ENCODE peak calls at places on chromosomes 11 and 22, in four cellular contexts. Z is endothelial cell, A is heart left ventricle, D is heart right ventricle. O is an unnamed sample.

GRCh38 chr22:30823015-30823370 is 128.3 kb downstream of the OSBP2 start:
- DNase-seq in D (no peak), A (no peak), Z (peak), O (no peak)

GRCh38 chr11:111878385-111878765 is 590 bp downstream of the FDXACB1 start:
- DNase-seq in D (no peak), Z (peak), A (no peak), O (no peak)

GRCh38 chr11:83021780-83022125 is 49.9 kb downstream of the RAB30 start:
- DNase-seq in D (no peak), A (no peak), Z (no peak), O (no peak)

GRCh38 chr11:78567209-78567608 is 7.5 kb downstream of the NARS2 start:
- DNase-seq in Z (no peak), A (no peak), D (no peak), O (no peak)

GRCh38 chr11:68090706-68091105 is 30.5 kb downstream of the CHKA start:
- DNase-seq in D (no peak), A (peak), Z (no peak), O (peak)

GRCh38 chr22:32996702-32997101 is 61.5 kb downstream of the SYN3 start:
- DNase-seq in Z (no peak), D (peak), A (peak), O (peak)

GRCh38 chr11:118186346-118187107 is 10.1 kb upstream of the SCN2B start:
- DNase-seq in D (no peak), A (no peak), Z (no peak), O (no peak)

GRCh38 chr22:42929838-42930155 is 72.7 kb upstream of the ARFGAP3 start:
- DNase-seq in A (no peak), Z (no peak), D (no peak), O (no peak)

GRCh38 chr22:43042101-43042780 is 27.3 kb upstream of the PACSIN2 start:
- DNase-seq in D (no peak), A (no peak), Z (no peak), O (no peak)

GRCh38 chr22:19086944-19087343 is 35.3 kb downstream of the DGCR2 start:
- DNase-seq in Z (no peak), A (no peak), D (no peak), O (no peak)

GRCh38 chr11:44246726-44247125 is 63.2 kb downstream of the ALX4 start:
- DNase-seq in D (no peak), Z (no peak), A (peak), O (no peak)

GRCh38 chr11:29518389-29519174 is 498.2 kb downstream of the KCNA4 start:
- DNase-seq in Z (no peak), D (no peak), A (no peak), O (no peak)
- TF ChIP-seq CTCF in Z (no peak), D (no peak), A (no peak), O (no peak)

GRCh38 chr22:40161182-40161581 is 16.5 kb upstream of the TNRC6B start:
- DNase-seq in D (no peak), Z (no peak), A (no peak), O (no peak)

GRCh38 chr22:40157546-40157945 is 20.2 kb upstream of the TNRC6B start:
- DNase-seq in D (no peak), A (no peak), Z (no peak), O (no peak)

GRCh38 chr22:40153186-40153585 is 24.5 kb upstream of the TNRC6B start:
- DNase-seq in A (no peak), Z (no peak), D (no peak), O (no peak)

GRCh38 chr22:40153705-40154104 is 24.0 kb upstream of the TNRC6B start:
- DNase-seq in Z (no peak), D (no peak), A (no peak), O (no peak)

DNA sequence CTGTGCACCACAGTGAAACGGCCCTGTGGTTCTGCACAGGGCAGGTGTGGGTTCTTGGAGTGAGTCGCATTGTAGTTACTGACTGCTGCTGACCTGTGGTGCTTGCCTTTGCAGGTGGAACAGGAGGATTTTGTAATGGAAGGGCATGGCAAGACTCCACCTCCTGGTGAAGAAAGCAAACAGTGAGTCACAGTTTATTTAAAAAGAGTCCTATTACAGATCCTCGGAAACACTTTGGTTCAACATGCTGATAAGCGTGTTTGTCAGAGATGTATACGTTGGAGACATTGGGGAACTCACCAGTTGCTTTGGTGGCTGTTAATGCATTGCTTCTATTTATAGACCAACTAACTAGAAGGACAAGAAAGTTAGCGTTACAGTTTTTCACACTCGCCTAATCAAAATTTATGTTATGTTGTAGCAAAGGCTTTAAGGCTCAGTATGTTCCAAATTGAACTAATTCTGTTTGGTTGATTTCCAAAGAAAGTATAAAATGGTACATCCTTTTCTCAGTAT is 21.7 kb upstream of the TNRC6B start:
- DNase-seq in D (no peak), Z (no peak), A (peak), O (peak)
- TF ChIP-seq CTCF in D (no peak), Z (no peak), A (no peak), O (peak)

GRCh38 chr11:91959411-91959810 is 265.2 kb upstream of the FAT3 start:
- DNase-seq in Z (no peak), A (no peak), D (no peak), O (no peak)
- TF ChIP-seq CTCF in Z (no peak), A (no peak), D (no peak), O (no peak)

GRCh38 chr11:66639066-66639813 is 737 bp downstream of the RBM4 start:
- DNase-seq in D (peak), Z (peak), A (no peak), O (peak)
- TF ChIP-seq CTCF in D (no peak), Z (no peak), A (no peak), O (no peak)

GRCh38 chr22:21020802-21021429 is 6.0 kb downstream of the P2RX6 start:
- DNase-seq in A (no peak), Z (no peak), D (no peak), O (no peak)
- TF ChIP-seq CTCF in A (no peak), Z (no peak), D (no peak), O (peak)

GRCh38 chr11:69983571-69983877 is 94.6 kb upstream of the ANO1 start:
- DNase-seq in Z (no peak), D (no peak), A (no peak), O (no peak)
- TF ChIP-seq CTCF in Z (no peak), D (no peak), A (no peak), O (no peak)

GRCh38 chr11:57353461-57354251 is 15.5 kb downstream of the P2RX3 start:
- DNase-seq in Z (no peak), A (no peak), D (no peak), O (no peak)
- TF ChIP-seq CTCF in Z (no peak), A (no peak), D (no peak), O (no peak)

GRCh38 chr22:37951305-37951704 is 2.1 kb downstream of the C22orf23 start:
- DNase-seq in D (no peak), Z (no peak), A (no peak), O (no peak)
- TF ChIP-seq CTCF in D (no peak), Z (no peak), A (no peak), O (no peak)

DNA sequence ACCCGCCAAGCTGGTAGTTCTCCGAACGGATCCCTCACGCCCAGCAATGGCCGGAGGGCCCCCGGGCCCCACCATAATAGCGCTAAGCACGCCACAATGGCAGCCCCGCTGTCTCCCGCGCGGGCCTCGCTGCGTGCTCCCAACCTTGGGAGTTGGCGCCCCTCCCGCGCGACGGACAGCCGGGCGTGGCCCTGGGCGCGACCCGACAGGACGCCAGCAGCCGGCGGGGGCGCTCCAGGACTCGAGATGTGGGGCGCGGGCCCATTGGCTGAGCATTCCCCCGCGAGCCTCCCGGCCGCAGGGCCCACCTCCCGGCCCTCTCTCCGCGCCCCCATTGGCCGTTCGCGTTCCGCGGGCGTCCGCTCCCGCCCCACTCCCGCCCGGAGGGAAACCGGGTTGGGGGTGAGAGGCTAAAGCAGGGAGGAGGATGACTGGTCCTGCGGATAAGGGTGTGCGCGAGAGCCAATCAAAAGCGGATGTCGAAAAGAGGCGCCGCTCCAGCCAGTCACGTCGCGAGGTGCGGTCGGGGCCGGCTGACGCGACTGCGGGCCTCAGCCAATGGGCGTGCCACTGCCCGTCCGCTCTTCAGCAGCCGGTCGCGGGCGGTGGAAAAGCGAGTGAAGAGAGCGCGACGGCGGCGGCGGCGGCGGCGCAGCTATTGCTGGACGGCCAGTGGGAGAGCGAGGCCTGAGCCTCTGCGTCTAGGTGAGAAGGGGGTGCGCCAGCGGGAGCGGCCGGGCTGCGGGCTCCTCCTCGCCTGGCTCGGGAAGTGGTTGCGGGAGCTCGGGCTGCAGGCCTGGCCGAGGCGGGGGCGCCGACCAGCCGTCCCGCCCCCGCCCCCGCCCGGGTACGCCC is at the start of gene FAR1:
- DNase-seq in A (peak), D (peak), Z (peak), O (peak)
- TF ChIP-seq CTCF in A (peak), D (no peak), Z (peak), O (peak)

DNA sequence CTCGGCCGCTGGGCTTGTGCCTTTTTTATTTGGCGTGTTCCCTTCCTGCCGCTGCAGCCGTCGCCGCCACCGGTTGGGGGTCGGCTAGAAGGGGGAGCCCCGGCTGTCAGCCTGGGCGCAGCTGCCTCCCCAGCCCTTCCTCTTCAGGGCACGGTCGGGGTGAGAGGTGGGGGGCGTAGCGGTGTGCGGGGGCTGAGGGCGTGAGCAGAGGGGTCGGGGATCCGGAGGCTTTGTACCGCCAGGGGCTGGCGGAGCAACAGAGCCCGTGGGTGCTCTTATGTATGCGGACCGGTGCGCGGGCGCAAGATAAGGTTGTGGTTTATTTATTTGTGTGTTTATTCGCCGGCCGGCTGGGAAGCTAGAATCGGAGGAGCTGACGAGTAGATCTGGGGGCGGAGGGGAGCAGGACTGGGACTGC is 482 bp downstream of the ZBTB16 start:
- DNase-seq in Z (peak), A (peak), D (peak), O (no peak)
- TF ChIP-seq CTCF in Z (no peak), A (no peak), D (no peak), O (no peak)